ENCODE peak calls at places on chromosomes 1 and 21, in four cellular contexts. One of them, this sample, is unnamed.

GRCh38 chr1:77407738-77408375 is 126.0 kb downstream of the AK5 start:
- DNase-seq in fibroblast of lung: no peak
- DNase-seq in right lobe of liver: no peak
- DNase-seq in A549: no peak
- DNase-seq in this sample: no peak

GRCh38 chr1:209389258-209389657 is 194.3 kb upstream of the CAMK1G start:
- DNase-seq in right lobe of liver: no peak
- DNase-seq in A549: peak
- DNase-seq in fibroblast of lung: peak
- DNase-seq in this sample: no peak

GRCh38 chr1:50970508-50970885 is 452 bp downstream of the CDKN2C start:
- DNase-seq in A549: no peak
- DNase-seq in fibroblast of lung: no peak
- DNase-seq in right lobe of liver: no peak
- DNase-seq in this sample: no peak

GRCh38 chr1:201500670-201501120 is 6.2 kb downstream of the CSRP1 start:
- DNase-seq in A549: no peak
- DNase-seq in fibroblast of lung: peak
- DNase-seq in right lobe of liver: peak
- DNase-seq in this sample: no peak

GRCh38 chr1:3630914-3631313 is 6.1 kb downstream of the TPRG1L start:
- DNase-seq in right lobe of liver: no peak
- DNase-seq in A549: no peak
- DNase-seq in fibroblast of lung: no peak
- DNase-seq in this sample: no peak

GRCh38 chr1:166603296-166603695 is 236.0 kb upstream of the POGK start:
- DNase-seq in A549: no peak
- DNase-seq in right lobe of liver: no peak
- DNase-seq in fibroblast of lung: no peak
- DNase-seq in this sample: no peak

GRCh38 chr1:66262233-66262632 is 271.7 kb upstream of the SGIP1 start:
- DNase-seq in right lobe of liver: no peak
- DNase-seq in A549: peak
- DNase-seq in fibroblast of lung: no peak
- DNase-seq in this sample: no peak

GRCh38 chr1:244354810-244355278 is 96.9 kb downstream of the ADSS2 start:
- DNase-seq in fibroblast of lung: no peak
- DNase-seq in right lobe of liver: no peak
- DNase-seq in A549: no peak
- DNase-seq in this sample: no peak

GRCh38 chr1:41171266-41171874 is 70.7 kb downstream of the SCMH1 start:
- DNase-seq in fibroblast of lung: no peak
- DNase-seq in A549: no peak
- DNase-seq in right lobe of liver: no peak
- DNase-seq in this sample: no peak

GRCh38 chr21:36881223-36881622 is 85.2 kb downstream of the HLCS start:
- DNase-seq in right lobe of liver: no peak
- DNase-seq in fibroblast of lung: no peak
- DNase-seq in A549: no peak
- DNase-seq in this sample: no peak

GRCh38 chr1:19079541-19079940 is 123.1 kb upstream of the IFFO2 start:
- DNase-seq in fibroblast of lung: no peak
- DNase-seq in right lobe of liver: peak
- DNase-seq in A549: no peak
- DNase-seq in this sample: no peak

GRCh38 chr1:155226188-155226909 is 17.9 kb downstream of the MTX1 start:
- DNase-seq in A549: peak
- DNase-seq in fibroblast of lung: peak
- DNase-seq in right lobe of liver: no peak
- DNase-seq in this sample: peak

GRCh38 chr1:146032613-146033219 is 11.2 kb upstream of the HJV start:
- DNase-seq in fibroblast of lung: peak
- DNase-seq in right lobe of liver: no peak
- DNase-seq in A549: no peak
- DNase-seq in this sample: no peak

GRCh38 chr21:35882791-35883240 is 177.5 kb downstream of the SETD4 start:
- DNase-seq in right lobe of liver: no peak
- DNase-seq in fibroblast of lung: peak
- DNase-seq in A549: no peak
- DNase-seq in this sample: no peak

GRCh38 chr21:45588086-45588825 is 46.0 kb upstream of the SLC19A1 start:
- DNase-seq in A549: no peak
- DNase-seq in fibroblast of lung: no peak
- DNase-seq in right lobe of liver: peak
- DNase-seq in this sample: no peak

GRCh38 chr1:230758705-230759354 is 11.6 kb downstream of the CAPN9 start:
- DNase-seq in A549: no peak
- DNase-seq in fibroblast of lung: peak
- DNase-seq in right lobe of liver: no peak
- DNase-seq in this sample: no peak

GRCh38 chr1:19981507-19982312 is 2.3 kb upstream of the PLA2G2A start:
- DNase-seq in fibroblast of lung: no peak
- DNase-seq in A549: no peak
- DNase-seq in right lobe of liver: no peak
- DNase-seq in this sample: no peak

GRCh38 chr21:45448810-45449657 is 44.1 kb downstream of the COL18A1 start:
- DNase-seq in right lobe of liver: peak
- DNase-seq in fibroblast of lung: peak
- DNase-seq in A549: no peak
- DNase-seq in this sample: no peak

GRCh38 chr1:31364561-31365255 is 8.2 kb downstream of the FABP3 start:
- DNase-seq in A549: no peak
- DNase-seq in right lobe of liver: no peak
- DNase-seq in fibroblast of lung: no peak
- DNase-seq in this sample: no peak

GRCh38 chr1:171107969-171108368 is 17.3 kb downstream of the FMO3 start:
- DNase-seq in fibroblast of lung: no peak
- DNase-seq in right lobe of liver: no peak
- DNase-seq in A549: no peak
- DNase-seq in this sample: no peak

GRCh38 chr1:79561521-79561978 is 555.0 kb upstream of the ADGRL4 start:
- DNase-seq in fibroblast of lung: no peak
- DNase-seq in A549: no peak
- DNase-seq in right lobe of liver: no peak
- DNase-seq in this sample: no peak

GRCh38 chr1:150551784-150552691 is 2.8 kb downstream of the ADAMTSL4 start:
- DNase-seq in right lobe of liver: peak
- DNase-seq in A549: no peak
- DNase-seq in fibroblast of lung: peak
- DNase-seq in this sample: no peak

GRCh38 chr1:8059161-8059622 is 33.1 kb upstream of the ERRFI1 start:
- DNase-seq in fibroblast of lung: peak
- DNase-seq in right lobe of liver: no peak
- DNase-seq in A549: no peak
- DNase-seq in this sample: no peak

GRCh38 chr1:12056331-12056841 is 6.7 kb upstream of the TNFRSF8 start:
- DNase-seq in fibroblast of lung: no peak
- DNase-seq in A549: no peak
- DNase-seq in right lobe of liver: no peak
- DNase-seq in this sample: no peak

GRCh38 chr1:240329443-240329842 is 237.8 kb downstream of the FMN2 start:
- DNase-seq in fibroblast of lung: no peak
- DNase-seq in A549: no peak
- DNase-seq in right lobe of liver: no peak
- DNase-seq in this sample: no peak

GRCh38 chr1:41394918-41395598 is 33.8 kb downstream of the FOXO6 start:
- DNase-seq in A549: no peak
- DNase-seq in fibroblast of lung: no peak
- DNase-seq in right lobe of liver: no peak
- DNase-seq in this sample: no peak

GRCh38 chr1:159173303-159173702 is 1.9 kb downstream of the CADM3 start:
- DNase-seq in A549: no peak
- DNase-seq in fibroblast of lung: no peak
- DNase-seq in right lobe of liver: no peak
- DNase-seq in this sample: no peak

GRCh38 chr1:50163674-50164073 is 55.0 kb downstream of the ELAVL4 start:
- DNase-seq in fibroblast of lung: no peak
- DNase-seq in right lobe of liver: no peak
- DNase-seq in A549: no peak
- DNase-seq in this sample: no peak

GRCh38 chr1:234938924-234939323 is 189.7 kb downstream of the TOMM20 start:
- DNase-seq in A549: no peak
- DNase-seq in fibroblast of lung: no peak
- DNase-seq in right lobe of liver: peak
- DNase-seq in this sample: no peak

GRCh38 chr1:242673652-242674051 is 149.2 kb upstream of the PLD5 start:
- DNase-seq in A549: no peak
- DNase-seq in right lobe of liver: no peak
- DNase-seq in fibroblast of lung: no peak
- DNase-seq in this sample: no peak

GRCh38 chr1:10794724-10795304 is 1.6 kb downstream of the CASZ1 start:
- DNase-seq in A549: no peak
- DNase-seq in fibroblast of lung: no peak
- DNase-seq in right lobe of liver: no peak
- DNase-seq in this sample: no peak

GRCh38 chr1:173453982-173454381 is 23.2 kb upstream of the PRDX6 start:
- DNase-seq in A549: no peak
- DNase-seq in fibroblast of lung: no peak
- DNase-seq in right lobe of liver: no peak
- DNase-seq in this sample: no peak

GRCh38 chr1:19163261-19163660 is 46.8 kb downstream of the UBR4 start:
- DNase-seq in right lobe of liver: no peak
- DNase-seq in fibroblast of lung: peak
- DNase-seq in A549: no peak
- DNase-seq in this sample: no peak

GRCh38 chr1:118995312-118996016 is 7.3 kb upstream of the TBX15 start:
- DNase-seq in fibroblast of lung: no peak
- DNase-seq in right lobe of liver: no peak
- DNase-seq in A549: no peak
- DNase-seq in this sample: no peak

GRCh38 chr1:197692965-197693364 is 82.3 kb downstream of the DENND1B start:
- DNase-seq in right lobe of liver: no peak
- DNase-seq in A549: no peak
- DNase-seq in fibroblast of lung: peak
- DNase-seq in this sample: no peak

GRCh38 chr1:42846257-42847110 is at the start of gene ZNF691:
- DNase-seq in right lobe of liver: peak
- DNase-seq in fibroblast of lung: peak
- DNase-seq in A549: peak
- DNase-seq in this sample: peak
- TF ChIP-seq CTCF in right lobe of liver: peak
- TF ChIP-seq CTCF in fibroblast of lung: peak
- TF ChIP-seq CTCF in A549: no peak
- TF ChIP-seq CTCF in this sample: no peak

GRCh38 chr1:28591708-28592313 is at the start of gene RAB42:
- DNase-seq in fibroblast of lung: peak
- DNase-seq in A549: no peak
- DNase-seq in right lobe of liver: no peak
- DNase-seq in this sample: no peak
- H3K4me3 ChIP-seq in fibroblast of lung: peak
- H3K4me3 ChIP-seq in A549: peak
- H3K4me3 ChIP-seq in right lobe of liver: peak
- H3K4me3 ChIP-seq in this sample: peak

GRCh38 chr21:32371913-32372314 is 20.9 kb downstream of the URB1 start:
- DNase-seq in right lobe of liver: peak
- DNase-seq in fibroblast of lung: peak
- DNase-seq in A549: no peak
- DNase-seq in this sample: no peak
- H3K27ac ChIP-seq in right lobe of liver: no peak
- H3K27ac ChIP-seq in fibroblast of lung: peak
- H3K27ac ChIP-seq in A549: peak
- H3K27ac ChIP-seq in this sample: no peak

DNA sequence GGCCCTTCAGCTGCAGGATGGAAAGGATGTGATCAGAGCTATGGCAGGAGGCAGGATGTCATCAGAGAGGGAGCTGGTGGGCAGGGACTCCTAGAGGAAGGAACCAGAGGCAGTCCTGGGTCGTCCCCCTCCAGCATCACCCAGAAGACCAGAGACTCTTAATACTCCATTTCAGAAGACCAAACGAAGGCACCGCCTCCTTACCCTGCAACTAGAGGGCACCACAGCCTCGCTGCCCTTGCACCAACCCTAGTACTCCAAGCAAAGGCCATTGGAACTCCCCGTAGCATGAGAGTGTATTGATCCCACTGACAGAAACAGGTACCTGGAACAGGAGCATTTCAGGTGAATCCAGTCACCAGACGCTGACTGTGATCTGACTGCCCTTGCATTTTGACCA is 598.1 kb downstream of the NPHP4 start:
- DNase-seq in right lobe of liver: no peak
- DNase-seq in fibroblast of lung: no peak
- DNase-seq in A549: no peak
- DNase-seq in this sample: no peak
- TF ChIP-seq CTCF in right lobe of liver: no peak
- TF ChIP-seq CTCF in fibroblast of lung: no peak
- TF ChIP-seq CTCF in A549: no peak
- TF ChIP-seq CTCF in this sample: no peak

DNA sequence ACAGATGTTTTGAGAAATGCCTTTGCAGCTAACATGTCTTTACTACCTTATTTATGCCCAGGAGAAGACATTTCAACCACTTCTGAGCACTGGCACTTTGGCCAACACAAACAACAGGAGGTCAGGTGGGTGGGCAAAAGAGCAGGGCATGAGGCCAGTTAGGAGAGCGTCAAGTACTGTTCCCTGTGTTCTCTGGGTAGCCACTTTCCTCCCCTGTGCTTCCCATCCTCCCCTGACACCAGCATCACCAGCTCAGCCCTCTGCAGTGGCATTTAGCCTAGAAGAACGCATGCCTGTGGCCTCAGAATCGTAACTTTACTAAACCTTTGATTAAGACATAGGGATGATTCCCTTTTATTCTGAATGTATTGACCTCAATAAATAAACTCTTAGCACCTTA is 18.3 kb downstream of the BTG2 start:
- DNase-seq in A549: no peak
- DNase-seq in fibroblast of lung: no peak
- DNase-seq in right lobe of liver: no peak
- DNase-seq in this sample: no peak
- H3K4me3 ChIP-seq in A549: no peak
- H3K4me3 ChIP-seq in fibroblast of lung: no peak
- H3K4me3 ChIP-seq in right lobe of liver: no peak
- H3K4me3 ChIP-seq in this sample: no peak

GRCh38 chr1:94917251-94917650 is 9.7 kb downstream of the CNN3 start:
- DNase-seq in fibroblast of lung: no peak
- DNase-seq in A549: no peak
- DNase-seq in right lobe of liver: no peak
- DNase-seq in this sample: no peak

GRCh38 chr1:94921977-94922376 is 4.9 kb downstream of the CNN3 start:
- DNase-seq in right lobe of liver: no peak
- DNase-seq in A549: no peak
- DNase-seq in fibroblast of lung: no peak
- DNase-seq in this sample: no peak

GRCh38 chr1:94922756-94923465 is 4.0 kb downstream of the CNN3 start:
- DNase-seq in A549: no peak
- DNase-seq in fibroblast of lung: peak
- DNase-seq in right lobe of liver: no peak
- DNase-seq in this sample: no peak

GRCh38 chr1:94919241-94920030 is 7.5 kb downstream of the CNN3 start:
- DNase-seq in fibroblast of lung: no peak
- DNase-seq in right lobe of liver: no peak
- DNase-seq in A549: no peak
- DNase-seq in this sample: no peak

GRCh38 chr1:94920061-94920460 is 6.8 kb downstream of the CNN3 start:
- DNase-seq in right lobe of liver: no peak
- DNase-seq in A549: no peak
- DNase-seq in fibroblast of lung: no peak
- DNase-seq in this sample: no peak
- H3K27ac ChIP-seq in right lobe of liver: no peak
- H3K27ac ChIP-seq in A549: no peak
- H3K27ac ChIP-seq in fibroblast of lung: no peak
- H3K27ac ChIP-seq in this sample: no peak

This sample was measured in pancreas.